ENCODE peak calls at places on chromosome 12, in six cellular contexts. B is lower lobe of right lung, H is GM12878, A is psoas muscle, N is HCT116, J is body of pancreas. Y is an unnamed sample.
A peak's percentile ranks its signal among the peaks of the same experiment; 100 is the strongest.

GRCh38 chr12:79933580-79934264 is 1.2 kb downstream of the PPP1R12A start:
- DNase-seq in B (no peak), H (no peak), A (no peak), N (no peak), J (no peak), Y (no peak)

GRCh38 chr12:95908573-95908972 is 33.8 kb downstream of the CCDC38 start:
- DNase-seq in B (no peak), H (no peak), A (no peak), N (no peak), J (no peak), Y (no peak)

GRCh38 chr12:100317371-100317770 is 39.5 kb upstream of the SLC17A8 start:
- DNase-seq in B (no peak), H (no peak), A (no peak), N (no peak), J (no peak), Y (no peak)

GRCh38 chr12:92556141-92556540 is 146.6 kb upstream of the PLEKHG7 start:
- DNase-seq in B (no peak), H (no peak), A (no peak), N (no peak), J (no peak), Y (no peak)

GRCh38 chr12:125577334-125577733 is 512.1 kb downstream of the AACS start:
- DNase-seq in B (no peak), H (no peak), A (no peak), N (no peak), J (no peak), Y (no peak)

GRCh38 chr12:69046372-69046771 is 113.4 kb upstream of the CPM start:
- DNase-seq in B (no peak), H (no peak), A (no peak), N (no peak), J (no peak), Y (no peak)

GRCh38 chr12:573226-573625 is 90.0 kb downstream of the NINJ2 start:
- DNase-seq in B (no peak), H (no peak), A (no peak), N (no peak), J (no peak), Y (no peak)

GRCh38 chr12:80698847-80699542 is 8.4 kb upstream of the MYF6 start:
- DNase-seq in B (no peak), H (no peak), A (no peak), N (no peak), J (no peak), Y (no peak)

GRCh38 chr12:120836119-120836684 is 68.0 kb downstream of the SPPL3 start:
- DNase-seq in B (no peak), H (no peak), A (no peak), N (no peak), J (no peak), Y (no peak)

GRCh38 chr12:74889563-74890236 is 319.9 kb downstream of the KCNC2 start:
- DNase-seq in B (no peak), H (no peak), A (no peak), N (peak; percentile 32), J (no peak), Y (no peak)

GRCh38 chr12:20547788-20548575 is 147.2 kb upstream of the SLCO1C1 start:
- DNase-seq in B (no peak), H (no peak), A (no peak), N (no peak), J (no peak), Y (no peak)

GRCh38 chr12:40058721-40059190 is 47.1 kb downstream of the SLC2A13 start:
- DNase-seq in B (no peak), H (no peak), A (no peak), N (no peak), J (no peak), Y (no peak)

GRCh38 chr12:104456950-104457745 is 400 bp downstream of the CHST11 start:
- DNase-seq in B (peak; percentile 63), H (no peak), A (peak; percentile 34), N (no peak), J (peak; percentile 65), Y (no peak)

GRCh38 chr12:46921754-46922113 is 95.9 kb upstream of the SLC38A4 start:
- DNase-seq in B (no peak), H (no peak), A (no peak), N (no peak), J (no peak), Y (no peak)

GRCh38 chr12:69157023-69157655 is 82.2 kb upstream of the CPSF6 start:
- DNase-seq in B (peak; percentile 91), H (peak; percentile 64), A (peak; percentile 78), N (peak; percentile 69), J (peak; percentile 88), Y (no peak)

GRCh38 chr12:45076417-45077031 is 25.6 kb upstream of the DBX2 start:
- DNase-seq in B (no peak), H (no peak), A (no peak), N (no peak), J (no peak), Y (no peak)

GRCh38 chr12:116306968-116307367 is 29.5 kb upstream of the MED13L start:
- DNase-seq in B (no peak), H (no peak), A (no peak), N (no peak), J (no peak), Y (no peak)

GRCh38 chr12:71439613-71440392 is at the start of gene LGR5:
- DNase-seq in B (no peak), H (no peak), A (peak; percentile 36), N (no peak), J (no peak), Y (no peak)

DNA sequence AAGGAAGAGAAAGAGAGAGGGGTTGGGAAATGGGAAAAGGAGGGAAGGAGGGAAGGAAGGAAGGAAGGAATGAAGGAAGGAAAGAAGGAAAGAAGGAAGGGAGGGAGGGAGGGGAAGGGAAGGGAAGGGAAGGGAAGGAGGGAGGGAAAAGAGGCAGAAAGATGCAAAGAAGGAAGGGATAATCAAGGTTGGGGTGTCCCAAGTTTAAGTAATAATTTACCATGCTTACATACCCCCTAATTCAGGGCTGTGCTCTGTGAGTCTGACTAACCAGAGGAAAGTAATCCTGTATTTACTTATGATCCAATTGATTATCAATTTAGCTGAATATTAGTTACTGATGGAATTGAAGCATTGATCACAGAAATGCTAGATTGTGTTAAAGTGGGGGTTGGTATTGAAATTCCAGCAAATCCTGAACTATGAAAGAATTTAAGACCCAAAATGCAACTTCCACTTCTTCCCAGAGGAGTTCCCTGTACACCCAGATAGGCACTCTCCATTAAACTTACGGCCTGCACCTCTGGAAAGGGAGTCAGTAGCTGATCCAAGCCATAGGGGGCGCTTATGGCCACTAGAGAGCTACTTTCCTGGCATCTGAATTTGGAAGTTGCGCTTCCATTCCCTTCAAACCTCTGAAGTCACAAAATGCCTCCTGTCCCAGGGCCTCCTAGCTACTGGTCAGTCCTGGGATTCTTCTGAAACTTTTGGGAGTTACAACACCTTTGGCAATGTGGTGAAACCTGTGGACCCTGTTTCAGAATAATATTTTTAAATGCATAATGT is 162.7 kb upstream of the PWP1 start:
- DNase-seq in B (no peak), H (no peak), A (no peak), N (no peak), J (no peak), Y (no peak)
- TF ChIP-seq CTCF in B (no peak), H (peak; percentile 12), A (no peak), N (peak; percentile 54), J (no peak), Y (no peak)

DNA sequence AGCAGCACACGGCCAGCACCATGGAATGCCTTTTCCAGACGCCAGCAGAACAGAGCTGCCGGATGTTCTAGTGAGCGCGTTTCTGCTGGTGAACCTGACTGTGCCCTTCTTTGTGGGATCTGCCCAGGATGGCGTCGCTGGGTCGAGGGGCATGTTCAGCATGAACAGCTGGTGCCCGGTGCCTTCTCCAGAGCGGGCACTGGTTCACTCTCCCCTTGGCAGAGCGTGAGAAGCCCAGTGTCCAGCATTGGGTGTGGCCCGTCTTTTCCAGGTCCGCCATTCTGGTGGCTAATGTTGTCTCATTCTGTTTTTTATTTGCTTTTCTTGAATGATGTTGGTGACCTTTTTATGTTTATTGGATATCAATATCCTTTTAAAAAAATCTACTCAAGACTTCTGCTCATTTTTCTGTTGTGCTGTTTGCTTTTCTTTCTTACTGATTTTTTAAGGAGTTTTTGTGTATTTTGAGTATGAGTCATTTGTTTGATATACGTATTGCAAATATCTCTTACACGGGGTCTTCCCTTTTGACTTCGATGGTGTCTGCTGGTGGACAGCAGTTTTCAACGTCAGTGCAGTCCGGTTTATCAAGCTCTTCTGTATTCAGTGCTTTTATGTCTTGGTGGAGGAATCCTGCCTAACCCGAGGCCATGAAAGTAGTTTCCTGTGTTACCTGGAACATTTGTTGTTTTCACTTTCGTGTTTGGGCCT is 74.3 kb downstream of the ADGRD1 start:
- DNase-seq in B (no peak), H (no peak), A (no peak), N (no peak), J (no peak), Y (no peak)
- H3K4me1 ChIP-seq in B (peaks cover 18% of the 10 kb centered on the region), H (no peaks in the 10 kb centered on the region), A (no peaks in the 10 kb centered on the region), N (no peaks in the 10 kb centered on the region), J (no peaks in the 10 kb centered on the region), Y (peaks cover 14% of the 10 kb centered on the region)

DNA sequence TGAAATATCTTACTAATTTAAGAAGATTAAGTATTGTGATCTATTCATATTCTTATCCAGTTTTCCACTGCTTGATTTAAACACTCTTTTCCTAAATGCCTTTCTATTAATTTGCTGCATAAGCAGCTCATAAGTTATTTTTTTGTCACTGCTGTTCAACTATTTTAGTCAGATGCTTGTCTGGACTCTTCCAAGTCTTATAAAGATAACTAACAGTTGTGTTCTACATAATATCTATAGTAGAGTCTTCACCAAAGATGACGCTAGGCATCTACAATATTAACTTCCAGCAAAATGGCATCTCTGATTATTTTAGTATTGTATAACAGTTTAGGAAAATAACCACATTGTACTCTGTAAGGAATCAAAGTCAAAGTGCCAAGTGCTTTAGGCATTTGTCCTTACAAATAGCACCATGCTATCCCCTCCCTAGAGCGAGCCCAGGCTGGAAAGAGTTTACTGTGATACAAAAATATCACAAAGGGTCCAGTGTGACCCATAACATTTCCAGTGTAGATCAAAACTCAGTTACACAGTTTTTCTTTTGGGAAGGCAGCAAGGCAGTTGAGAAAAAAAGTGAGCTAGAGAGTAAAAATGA is 98.2 kb downstream of the DENND5B start:
- DNase-seq in B (no peak), H (no peak), A (no peak), N (no peak), J (no peak), Y (no peak)
- H3K27ac ChIP-seq in B (no peak overlapping the region), H (no peak overlapping the region), A (no peak overlapping the region), N (peak overlapping the region; percentile 95), J (no peak overlapping the region), Y (no peak overlapping the region)

GRCh38 chr12:101490286-101490920 is 15.3 kb downstream of the SPIC start:
- DNase-seq in B (no peak), H (no peak), A (no peak), N (peak; percentile 62), J (peak; percentile 59), Y (no peak)
- TF ChIP-seq CTCF in B (peak; percentile 52), H (peak; percentile 52), A (peak; percentile 70), N (peak; percentile 78), J (peak; percentile 33), Y (no peak)

Y was measured in vagina.